ENCODE peak calls at places on chromosomes 2 and 18, in seven cellular contexts. F, S, R, H, W, Z and O are unnamed samples.

GRCh38 chr2:73811878-73812277 is 16.9 kb upstream of the STAMBP start:
- DNase-seq in F (no peak), S (no peak), R (no peak), H (no peak), W (no peak), Z (no peak), O (no peak)

GRCh38 chr18:31042068-31042390 is 513 bp downstream of the DSC3 start:
- DNase-seq in F (peak), S (no peak), R (no peak), H (no peak), W (no peak), Z (no peak), O (no peak)

GRCh38 chr2:17255071-17255470 is 263.2 kb downstream of the RAD51AP2 start:
- DNase-seq in F (no peak), S (no peak), R (no peak), H (no peak), W (no peak), Z (no peak), O (no peak)

GRCh38 chr2:190197143-190197720 is 122.4 kb downstream of the HIBCH start:
- DNase-seq in F (no peak), S (no peak), R (no peak), H (no peak), W (no peak), Z (no peak), O (no peak)

GRCh38 chr2:127606594-127607398 is 39.2 kb upstream of the GPR17 start:
- DNase-seq in F (peak), S (no peak), R (peak), H (no peak), W (no peak), Z (no peak), O (no peak)

GRCh38 chr2:211077216-211077764 is 520.9 kb downstream of the CPS1 start:
- DNase-seq in F (no peak), S (no peak), R (no peak), H (no peak), W (no peak), Z (no peak), O (no peak)

GRCh38 chr2:183740241-183740640 is 616.0 kb downstream of the NUP35 start:
- DNase-seq in F (no peak), S (no peak), R (no peak), H (no peak), W (no peak), Z (no peak), O (no peak)

GRCh38 chr2:234130734-234131133 is 80.2 kb downstream of the SPP2 start:
- DNase-seq in F (no peak), S (no peak), R (no peak), H (no peak), W (no peak), Z (no peak), O (no peak)

GRCh38 chr2:134819334-134819733 is 19.1 kb upstream of the ACMSD start:
- DNase-seq in F (no peak), S (no peak), R (no peak), H (no peak), W (no peak), Z (no peak), O (no peak)

DNA sequence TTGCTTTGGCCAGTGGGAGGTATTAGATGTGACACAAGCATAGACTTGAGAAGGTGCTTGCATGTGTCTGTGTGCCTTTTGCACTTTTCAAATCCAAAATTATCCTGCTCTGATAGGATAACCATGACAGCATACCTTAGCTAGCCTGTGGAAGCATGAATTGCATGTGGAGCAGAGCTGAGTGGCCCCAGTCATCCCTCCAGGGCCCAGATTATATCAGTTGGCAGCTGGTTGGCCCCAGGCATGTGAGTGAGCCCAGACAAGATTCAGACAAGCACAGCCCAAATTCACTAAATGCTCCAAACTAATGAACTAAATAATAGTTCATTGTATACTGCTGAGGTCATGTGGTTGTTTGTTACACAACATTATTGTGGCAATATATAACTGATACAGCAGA is 18.8 kb downstream of the TACR1 start:
- DNase-seq in F (no peak), S (no peak), R (no peak), H (no peak), W (no peak), Z (no peak), O (no peak)
- TF ChIP-seq POLR2A in F (no peak), S (no peak), R (no peak), H (no peak), W (no peak), Z (no peak), O (no peak)

GRCh38 chr2:216319771-216320170 is 52.5 kb downstream of the MARCHF4 start:
- DNase-seq in F (no peak), S (no peak), R (no peak), H (no peak), W (no peak), Z (no peak), O (no peak)

GRCh38 chr2:216317831-216318230 is 54.5 kb downstream of the MARCHF4 start:
- DNase-seq in F (no peak), S (no peak), R (no peak), H (no peak), W (no peak), Z (no peak), O (no peak)

GRCh38 chr2:216315817-216316603 is 56.3 kb downstream of the MARCHF4 start:
- DNase-seq in F (peak), S (no peak), R (peak), H (no peak), W (no peak), Z (no peak), O (no peak)

GRCh38 chr2:216318470-216318869 is 53.8 kb downstream of the MARCHF4 start:
- DNase-seq in F (no peak), S (no peak), R (no peak), H (no peak), W (no peak), Z (no peak), O (no peak)

GRCh38 chr2:216316743-216317142 is 55.5 kb downstream of the MARCHF4 start:
- DNase-seq in F (no peak), S (no peak), R (no peak), H (no peak), W (no peak), Z (no peak), O (no peak)
- TF ChIP-seq POLR2A in F (no peak), S (no peak), R (no peak), H (no peak), W (no peak), Z (no peak), O (no peak)

GRCh38 chr2:84946204-84947009 is 24.6 kb upstream of the KCMF1 start:
- DNase-seq in F (no peak), S (no peak), R (no peak), H (peak), W (no peak), Z (no peak), O (no peak)
- TF ChIP-seq POLR2A in F (no peak), S (no peak), R (no peak), H (peak), W (no peak), Z (no peak), O (no peak)

GRCh38 chr18:46104128-46104911 is at the start of gene HAUS1:
- DNase-seq in F (peak), S (peak), R (peak), H (peak), W (peak), Z (peak), O (peak)
- TF ChIP-seq POLR2A in F (no peak), S (peak), R (no peak), H (peak), W (peak), Z (peak), O (peak)